ENCODE peak calls at places on chromosome X, in eight cellular contexts. L is heart left ventricle, K is HCT116, D is suprapubic skin, E is breast epithelium, X is Peyer's patch, H is body of pancreas, R is adrenal gland. N is an unnamed sample.

GRCh38 chrX:54492340-54492739 is 3.7 kb downstream of the FGD1 start:
- DNase-seq in L (peak), K (no peak), D (no peak), E (no peak), X (no peak), H (no peak), R (peak), N (no peak)

GRCh38 chrX:149010026-149010898 is 494.8 kb downstream of the IDS start:
- DNase-seq in L (no peak), K (no peak), D (no peak), E (no peak), X (no peak), H (no peak), R (no peak), N (no peak)

GRCh38 chrX:147550217-147550616 is 361.5 kb upstream of the FMR1 start:
- DNase-seq in L (no peak), K (no peak), D (no peak), E (no peak), X (no peak), H (peak), R (peak), N (no peak)

GRCh38 chrX:105297041-105297440 is 76.5 kb upstream of the TEX13A start:
- DNase-seq in L (no peak), K (no peak), D (no peak), E (no peak), X (no peak), H (no peak), R (no peak), N (no peak)

GRCh38 chrX:98068210-98068609 is 1184.5 kb downstream of the RPA4 start:
- DNase-seq in L (no peak), K (no peak), D (no peak), E (no peak), X (no peak), H (no peak), R (no peak), N (no peak)

GRCh38 chrX:17580529-17581155 is 156.7 kb upstream of the SCML1 start:
- DNase-seq in L (no peak), K (no peak), D (no peak), E (no peak), X (no peak), H (no peak), R (no peak), N (no peak)

GRCh38 chrX:150602743-150603142 is 34.3 kb downstream of the MTM1 start:
- DNase-seq in L (no peak), K (no peak), D (no peak), E (no peak), X (no peak), H (no peak), R (no peak), N (no peak)

GRCh38 chrX:1912193-1912592 is 297.3 kb downstream of the ASMT start:
- DNase-seq in L (no peak), K (no peak), D (no peak), E (no peak), X (no peak), H (no peak), R (no peak), N (no peak)

GRCh38 chrX:3393581-3394111 is 47.2 kb upstream of the MXRA5 start:
- DNase-seq in L (no peak), K (no peak), D (no peak), E (no peak), X (no peak), H (no peak), R (no peak), N (no peak)

GRCh38 chrX:13398073-13398823 is 78.4 kb upstream of the ATXN3L start:
- DNase-seq in L (peak), K (peak), D (peak), E (no peak), X (no peak), H (peak), R (peak), N (peak)

GRCh38 chrX:96752776-96753175 is 68.1 kb downstream of the DIAPH2 start:
- DNase-seq in L (no peak), K (no peak), D (no peak), E (no peak), X (no peak), H (no peak), R (no peak), N (no peak)

GRCh38 chrX:9829308-9830267 is 43.4 kb downstream of the SHROOM2 start:
- DNase-seq in L (no peak), K (peak), D (no peak), E (no peak), X (no peak), H (no peak), R (no peak), N (peak)

GRCh38 chrX:81355436-81355835 is 153.5 kb downstream of the SH3BGRL start:
- DNase-seq in L (no peak), K (no peak), D (no peak), E (no peak), X (no peak), H (no peak), R (no peak), N (no peak)

GRCh38 chrX:97159916-97160800 is 276.4 kb downstream of the RPA4 start:
- DNase-seq in L (no peak), K (no peak), D (no peak), E (no peak), X (no peak), H (no peak), R (no peak), N (no peak)

GRCh38 chrX:148457279-148457678 is 43.1 kb upstream of the AFF2 start:
- DNase-seq in L (no peak), K (no peak), D (no peak), E (no peak), X (peak), H (no peak), R (no peak), N (no peak)

GRCh38 chrX:31499120-31499519 is 427.3 kb upstream of the FTHL17 start:
- DNase-seq in L (no peak), K (no peak), D (no peak), E (no peak), X (no peak), H (no peak), R (no peak), N (no peak)

GRCh38 chrX:95764972-95765451 is 919.6 kb upstream of the DIAPH2 start:
- DNase-seq in L (no peak), K (no peak), D (no peak), E (no peak), X (no peak), H (no peak), R (no peak), N (peak)

GRCh38 chrX:23844502-23845138 is 61.6 kb downstream of the SAT1 start:
- DNase-seq in L (no peak), K (no peak), D (no peak), E (no peak), X (no peak), H (no peak), R (no peak), N (no peak)

GRCh38 chrX:120781416-120781815 is 94.2 kb downstream of the CT47B1 start:
- DNase-seq in L (no peak), K (no peak), D (no peak), E (no peak), X (no peak), H (no peak), R (no peak), N (no peak)

GRCh38 chrX:10512258-10512657 is 108.1 kb downstream of the MID1 start:
- DNase-seq in L (no peak), K (no peak), D (no peak), E (no peak), X (no peak), H (no peak), R (no peak), N (no peak)

GRCh38 chrX:131747173-131747572 is 203.3 kb downstream of the OR13H1 start:
- DNase-seq in L (peak), K (no peak), D (peak), E (no peak), X (peak), H (no peak), R (peak), N (no peak)

GRCh38 chrX:27600686-27601085 is 10.5 kb downstream of the DCAF8L2 start:
- DNase-seq in L (no peak), K (no peak), D (no peak), E (no peak), X (no peak), H (no peak), R (no peak), N (no peak)

GRCh38 chrX:40628506-40628905 is 5.3 kb downstream of the MPC1L start:
- DNase-seq in L (no peak), K (no peak), D (no peak), E (no peak), X (no peak), H (no peak), R (no peak), N (no peak)

GRCh38 chrX:20347486-20347885 is 80.8 kb upstream of the RPS6KA3 start:
- DNase-seq in L (no peak), K (no peak), D (no peak), E (no peak), X (no peak), H (no peak), R (no peak), N (no peak)

GRCh38 chrX:150324035-150324728 is 38.9 kb upstream of the MAMLD1 start:
- DNase-seq in L (no peak), K (peak), D (no peak), E (no peak), X (no peak), H (peak), R (no peak), N (peak)

DNA sequence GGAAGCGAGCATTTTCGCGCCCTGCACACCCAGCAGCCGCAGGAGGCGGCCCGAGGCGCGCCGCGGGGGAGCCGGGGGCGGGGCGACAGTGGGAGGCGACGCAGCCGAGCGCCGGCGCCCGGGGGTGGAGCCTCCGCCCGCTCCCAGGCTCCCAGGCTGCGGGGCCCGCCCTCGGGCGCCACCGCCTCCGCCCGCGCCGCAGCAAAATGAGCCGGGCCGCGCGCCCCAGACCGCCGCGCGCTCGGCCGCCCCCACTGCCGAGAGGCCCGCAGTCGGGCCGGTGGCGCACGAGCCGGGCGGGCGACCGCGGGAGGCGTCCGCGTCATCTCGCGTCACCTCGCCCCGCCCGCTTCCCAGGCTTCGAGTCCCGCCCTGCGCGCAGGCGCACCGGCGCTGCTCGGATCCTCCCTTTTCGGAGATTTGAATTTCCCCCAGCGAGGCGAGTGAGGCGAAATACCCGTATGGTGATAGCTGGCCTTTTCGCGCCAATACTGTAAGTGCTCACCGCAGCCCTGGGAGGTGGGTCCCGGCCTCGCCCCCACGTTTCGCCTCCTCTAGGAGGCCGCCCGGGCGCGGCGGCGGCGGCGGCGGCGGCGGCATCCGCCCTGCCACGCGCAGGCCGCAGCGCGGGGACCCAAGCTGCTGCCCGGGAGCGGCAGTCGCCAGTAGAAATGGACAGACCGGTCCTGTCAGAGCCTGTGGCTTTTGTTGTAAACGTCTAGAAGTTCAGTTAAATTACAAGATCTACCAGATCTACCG is at the start of gene TMEM187:
- DNase-seq in L (peak), K (peak), D (peak), E (peak), X (peak), H (peak), R (peak), N (peak)
- TF ChIP-seq POLR2A in L (no peak), K (peak), D (peak), E (peak), X (peak), H (peak), R (no peak), N (peak)

DNA sequence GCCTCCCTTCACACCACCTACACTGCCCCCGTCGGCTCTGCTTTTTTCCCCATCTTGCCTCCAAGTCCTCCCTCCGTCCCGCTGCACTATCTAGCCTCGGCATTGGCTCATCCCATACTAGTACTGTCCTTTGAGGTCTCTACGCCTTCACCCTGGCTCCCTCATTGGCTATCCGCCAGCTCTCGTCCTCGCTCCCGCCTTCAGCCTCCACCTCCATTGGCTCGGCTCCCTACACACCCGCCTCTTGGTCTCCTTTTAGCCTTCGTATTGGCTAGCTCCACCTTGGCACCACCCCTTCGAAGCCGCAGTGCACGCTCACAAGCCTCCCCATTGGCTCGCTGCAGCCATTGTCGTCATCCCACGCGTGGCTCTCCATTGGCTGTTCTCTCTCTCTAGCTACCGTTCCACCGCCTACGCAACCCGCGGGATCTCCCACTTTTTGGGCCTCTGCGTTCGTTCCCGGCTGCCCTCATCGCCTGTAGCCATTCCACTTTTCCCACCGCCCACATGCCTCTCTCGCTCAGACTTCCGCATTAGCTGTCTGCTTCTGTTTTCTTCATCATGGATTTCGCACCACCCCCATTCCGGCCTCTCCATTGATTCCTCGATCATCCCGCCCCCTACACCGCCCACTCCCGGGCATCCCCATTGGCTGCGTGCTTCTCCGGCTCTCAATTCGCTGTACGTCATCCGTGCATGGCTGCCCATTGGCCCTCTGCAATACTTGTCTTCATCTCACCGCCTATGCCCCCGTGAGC is 404 bp upstream of the PPP1R3F start:
- DNase-seq in L (peak), K (peak), D (peak), E (peak), X (peak), H (peak), R (peak), N (peak)
- TF ChIP-seq POLR2A in L (peak), K (no peak), D (no peak), E (no peak), X (no peak), H (no peak), R (peak), N (peak)

GRCh38 chrX:130110379-130111219 is at the start of gene ELF4:
- DNase-seq in L (peak), K (no peak), D (no peak), E (no peak), X (peak), H (peak), R (no peak), N (peak)
- TF ChIP-seq POLR2A in L (peak), K (no peak), D (no peak), E (no peak), X (peak), H (no peak), R (no peak), N (peak)

DNA sequence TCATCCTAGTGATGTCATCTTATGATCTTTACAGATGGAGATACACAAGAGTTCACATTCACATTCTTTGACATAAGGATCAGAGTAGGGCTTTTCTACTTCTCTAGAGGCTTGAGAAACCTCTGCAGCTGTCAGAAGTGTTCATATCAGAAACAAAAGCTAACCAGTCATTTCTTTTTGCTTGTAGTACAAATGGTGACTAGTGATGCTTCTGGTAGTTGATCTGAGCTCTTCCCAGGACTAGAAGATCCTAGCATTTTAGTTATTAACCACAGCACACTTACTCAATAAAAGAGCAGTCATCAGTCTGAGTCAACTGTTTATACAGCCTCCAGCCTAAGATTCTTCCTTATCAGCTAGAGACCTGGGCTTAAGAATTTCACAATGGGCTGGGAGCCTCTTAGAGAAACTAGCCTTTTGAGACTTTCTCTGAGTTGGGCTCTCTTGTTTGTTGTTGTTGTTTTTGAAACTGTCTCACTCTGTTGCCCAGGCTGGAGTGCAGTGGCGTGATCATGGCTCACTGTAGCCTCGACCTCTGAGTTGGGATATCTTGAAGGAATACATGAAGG is 84.1 kb downstream of the TMEM164 start:
- DNase-seq in L (no peak), K (peak), D (no peak), E (no peak), X (no peak), H (no peak), R (no peak), N (peak)
- TF ChIP-seq POLR2A in L (no peak), K (no peak), D (no peak), E (no peak), X (no peak), H (no peak), R (no peak), N (no peak)

GRCh38 chrX:155874571-155875244 is 6.4 kb upstream of the VAMP7 start:
- DNase-seq in L (no peak), K (no peak), D (no peak), E (no peak), X (no peak), H (no peak), R (no peak), N (no peak)
- TF ChIP-seq POLR2A in L (no peak), K (no peak), D (no peak), E (no peak), X (no peak), H (no peak), R (no peak), N (no peak)